ENCODE peak calls at places on chromosomes 13 and 19, in eight cellular contexts. L, H, O, X, B, N, Y and I are unnamed samples.

GRCh38 chr13:86355301-86355700 is 556.1 kb upstream of the SLITRK6 start:
- DNase-seq in O (no peak), L (no peak), N (no peak), X (no peak), Y (no peak), B (no peak), H (no peak), I (no peak)

GRCh38 chr13:110850006-110850405 is 64.9 kb downstream of the ANKRD10 start:
- DNase-seq in O (no peak), B (no peak), L (no peak), Y (no peak), H (no peak), N (no peak), X (no peak), I (no peak)

GRCh38 chr13:27086599-27087265 is 84.9 kb downstream of the USP12 start:
- DNase-seq in H (peak), X (no peak), L (no peak), B (no peak), O (no peak), Y (no peak), N (no peak), I (no peak)

GRCh38 chr13:23871616-23872220 is 17.5 kb downstream of the MIPEP start:
- DNase-seq in Y (no peak), L (peak), H (peak), B (no peak), X (peak), N (no peak), O (no peak), I (peak)

GRCh38 chr19:38745316-38745715 is 1.0 kb upstream of the CAPN12 start:
- DNase-seq in Y (no peak), B (peak), X (no peak), N (no peak), L (no peak), O (no peak), H (no peak), I (no peak)

GRCh38 chr13:111187879-111188643 is 73.0 kb downstream of the ARHGEF7 start:
- DNase-seq in X (no peak), O (no peak), B (peak), H (peak), Y (no peak), N (no peak), L (peak), I (no peak)

GRCh38 chr19:43438291-43439162 is 23.8 kb downstream of the TEX101 start:
- DNase-seq in Y (peak), B (peak), H (peak), X (peak), O (no peak), L (peak), N (no peak), I (peak)

GRCh38 chr13:52001120-52001731 is 10.0 kb downstream of the ATP7B start:
- DNase-seq in H (peak), Y (no peak), X (peak), L (peak), B (no peak), N (no peak), O (no peak), I (peak)

GRCh38 chr13:74554581-74555290 is 420.5 kb upstream of the KLF12 start:
- DNase-seq in B (no peak), N (no peak), L (no peak), O (no peak), X (no peak), H (peak), Y (no peak), I (peak)

GRCh38 chr13:63190219-63190618 is 1774.6 kb upstream of the PCDH20 start:
- DNase-seq in H (peak), O (no peak), L (no peak), X (no peak), B (no peak), N (no peak), Y (no peak), I (no peak)

GRCh38 chr13:33816912-33817311 is 1.0 kb upstream of the RFC3 start:
- DNase-seq in O (no peak), H (no peak), L (no peak), Y (no peak), B (no peak), X (no peak), N (no peak), I (no peak)

GRCh38 chr19:14516048-14516534 is 2.1 kb downstream of the DNAJB1 start:
- DNase-seq in X (no peak), N (peak), B (no peak), L (no peak), H (no peak), Y (no peak), O (no peak), I (no peak)
- TF ChIP-seq CTCF in X (no peak), N (no peak), B (peak), L (no peak), H (no peak), Y (no peak), O (peak), I (no peak)

GRCh38 chr19:46927893-46928292 is 67.1 kb downstream of the ARHGAP35 start:
- DNase-seq in Y (no peak), N (no peak), H (no peak), O (no peak), B (no peak), L (no peak), X (no peak), I (no peak)

GRCh38 chr19:46928951-46929350 is 68.2 kb downstream of the ARHGAP35 start:
- DNase-seq in O (no peak), X (no peak), Y (no peak), N (no peak), L (no peak), H (no peak), B (no peak), I (peak)

GRCh38 chr19:46935066-46935663 is 74.4 kb downstream of the ARHGAP35 start:
- DNase-seq in N (no peak), X (no peak), H (no peak), O (no peak), L (no peak), Y (no peak), B (no peak), I (no peak)

GRCh38 chr19:46932346-46932745 is 71.5 kb downstream of the ARHGAP35 start:
- DNase-seq in L (peak), H (peak), O (no peak), B (peak), N (no peak), Y (no peak), X (no peak), I (no peak)

GRCh38 chr19:46931197-46931596 is 70.4 kb downstream of the ARHGAP35 start:
- DNase-seq in H (no peak), O (no peak), Y (no peak), L (no peak), B (no peak), X (no peak), N (no peak), I (no peak)
- H3K27ac ChIP-seq in H (no peak), O (no peak), Y (peak), L (no peak), B (no peak), X (peak), N (no peak), I (peak)

GRCh38 chr19:17055636-17056035 is 19.6 kb downstream of the HAUS8 start:
- DNase-seq in N (no peak), H (no peak), X (no peak), Y (no peak), O (no peak), B (no peak), L (no peak), I (no peak)

GRCh38 chr19:17054746-17055145 is 20.5 kb downstream of the HAUS8 start:
- DNase-seq in H (no peak), B (no peak), X (no peak), L (no peak), O (no peak), N (no peak), Y (no peak), I (no peak)

GRCh38 chr19:17048885-17049453 is 22.4 kb upstream of the CPAMD8 start:
- DNase-seq in Y (no peak), H (no peak), O (no peak), B (no peak), N (no peak), L (no peak), X (no peak), I (no peak)

GRCh38 chr19:17049711-17050280 is 23.2 kb upstream of the CPAMD8 start:
- DNase-seq in L (peak), H (peak), X (peak), B (peak), N (no peak), O (no peak), Y (no peak), I (no peak)

DNA sequence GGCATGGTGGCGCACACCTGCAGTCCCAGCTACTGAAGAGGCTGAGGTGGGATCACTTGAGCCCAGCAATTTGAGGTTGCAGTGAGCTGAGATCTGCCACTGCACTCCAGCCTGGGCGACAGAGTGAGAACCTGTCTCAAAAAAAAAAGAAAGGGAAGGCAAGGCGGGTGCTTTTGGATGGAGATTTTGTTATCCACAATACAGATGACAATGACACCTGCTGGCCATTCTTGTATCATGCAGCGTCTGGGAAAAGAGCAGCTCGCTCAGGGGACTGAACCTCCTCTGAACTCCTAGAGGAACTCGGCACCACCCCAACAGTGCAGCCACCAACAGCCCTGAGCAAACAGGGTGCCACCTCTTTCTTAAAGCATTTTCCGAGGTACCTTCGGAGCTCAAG is 22.8 kb downstream of the HAUS8 start:
- DNase-seq in O (no peak), Y (no peak), L (peak), X (peak), H (peak), B (peak), N (no peak), I (peak)
- TF ChIP-seq CTCF in O (peak), Y (peak), L (peak), X (peak), H (peak), B (peak), N (peak), I (peak)

GRCh38 chr13:22451345-22451744 is 729.4 kb upstream of the SGCG start:
- DNase-seq in Y (no peak), X (no peak), B (no peak), N (no peak), H (no peak), L (no peak), O (no peak), I (no peak)
- H3K27ac ChIP-seq in Y (no peak), X (no peak), B (no peak), N (no peak), H (no peak), L (no peak), O (no peak), I (no peak)

GRCh38 chr13:44487989-44488388 is 88.1 kb downstream of the TSC22D1 start:
- DNase-seq in H (no peak), O (no peak), B (no peak), Y (no peak), L (no peak), N (no peak), X (no peak), I (no peak)
- TF ChIP-seq CTCF in H (no peak), O (no peak), B (no peak), Y (no peak), L (no peak), N (no peak), X (no peak), I (no peak)

GRCh38 chr13:35025314-35025713 is 83.2 kb downstream of the NBEA start:
- DNase-seq in H (no peak), L (no peak), Y (no peak), B (no peak), X (no peak), O (no peak), N (no peak), I (no peak)
- H3K27ac ChIP-seq in H (no peak), L (no peak), Y (no peak), B (no peak), X (no peak), O (no peak), N (no peak), I (no peak)

GRCh38 chr13:94435604-94436226 is 43.8 kb downstream of the DCT start:
- DNase-seq in N (no peak), Y (no peak), X (peak), O (no peak), B (peak), H (peak), L (peak), I (peak)
- TF ChIP-seq CTCF in N (peak), Y (peak), X (peak), O (peak), B (peak), H (peak), L (peak), I (peak)

GRCh38 chr19:2027361-2027760 is 11.8 kb upstream of the BTBD2 start:
- DNase-seq in Y (peak), H (peak), N (no peak), O (no peak), L (no peak), B (peak), X (no peak), I (no peak)
- H3K27ac ChIP-seq in Y (no peak), H (no peak), N (no peak), O (no peak), L (peak), B (no peak), X (peak), I (no peak)